ENCODE peak calls at places on chromosomes 3 and 15, in eight cellular contexts. X is foreskin keratinocyte; Y is activated CD8-positive, alpha-beta memory T cell treated with anti-CD3 and anti-CD28 coated beads for 24 hours; G is AG08395; B is T1000; U is immature natural killer cell; Z is T follicular helper cell; K is smooth muscle cell of the brain vasculature. E is an unnamed sample.

GRCh38 chr3:105809204-105809893 is 59.5 kb downstream of the CBLB start:
- DNase-seq in X (no peak), Y (no peak), G (no peak), B (no peak), U (no peak), Z (no peak), K (no peak), E (no peak)

GRCh38 chr3:122767690-122768372 is 25.8 kb downstream of the HSPBAP1 start:
- DNase-seq in X (no peak), Y (no peak), G (no peak), B (no peak), U (no peak), Z (no peak), K (no peak), E (no peak)

GRCh38 chr3:17643691-17644090 is 98.7 kb downstream of the TBC1D5 start:
- DNase-seq in X (no peak), Y (no peak), G (peak; percentile 41), B (no peak), U (no peak), Z (no peak), K (no peak), E (no peak)

GRCh38 chr3:136792931-136793330 is 26.0 kb upstream of the SLC35G2 start:
- DNase-seq in X (no peak), Y (no peak), G (no peak), B (no peak), U (no peak), Z (no peak), K (no peak), E (no peak)

GRCh38 chr3:77296527-77296926 is 256.6 kb downstream of the ROBO2 start:
- DNase-seq in X (peak; percentile 33), Y (no peak), G (no peak), B (no peak), U (no peak), Z (no peak), K (no peak), E (no peak)

GRCh38 chr3:23712656-23713559 is 92.8 kb upstream of the UBE2E1 start:
- DNase-seq in X (peak; percentile 16), Y (no peak), G (peak; percentile 78), B (peak; percentile 67), U (no peak), Z (no peak), K (peak; percentile 58), E (peak; percentile 82)

GRCh38 chr3:152942366-152942765 is 107.4 kb downstream of the P2RY1 start:
- DNase-seq in X (peak; percentile 81), Y (no peak), G (no peak), B (no peak), U (no peak), Z (no peak), K (no peak), E (no peak)

GRCh38 chr3:184693011-184693975 is 18.6 kb downstream of the MAGEF1 start:
- DNase-seq in X (peak; percentile 51), Y (no peak), G (no peak), B (no peak), U (no peak), Z (no peak), K (no peak), E (peak; percentile 77)

GRCh38 chr15:66068801-66069200 is 184.7 kb downstream of the MEGF11 start:
- DNase-seq in X (no peak), Y (no peak), G (no peak), B (no peak), U (no peak), Z (no peak), K (no peak), E (no peak)

GRCh38 chr15:66036859-66037258 is 167.6 kb downstream of the RAB11A start:
- DNase-seq in X (no peak), Y (no peak), G (no peak), B (no peak), U (no peak), Z (no peak), K (no peak), E (peak; percentile 18)

GRCh38 chr15:35751421-35752133 is 205.6 kb upstream of the DPH6 start:
- DNase-seq in X (peak; percentile 57), Y (peak; percentile 60), G (peak; percentile 65), B (peak; percentile 26), U (no peak), Z (peak; percentile 2), K (peak; percentile 62), E (peak; percentile 94)

GRCh38 chr3:192834428-192834827 is 83.2 kb downstream of the MB21D2 start:
- DNase-seq in X (no peak), Y (no peak), G (no peak), B (no peak), U (no peak), Z (no peak), K (no peak), E (no peak)

GRCh38 chr3:136783708-136784191 is 31.6 kb upstream of the STAG1 start:
- DNase-seq in X (no peak), Y (no peak), G (no peak), B (no peak), U (no peak), Z (no peak), K (peak; percentile 26), E (no peak)

GRCh38 chr15:78947506-78947905 is 2.7 kb upstream of the CTSH start:
- DNase-seq in X (no peak), Y (no peak), G (no peak), B (no peak), U (no peak), Z (no peak), K (no peak), E (no peak)

GRCh38 chr3:99250821-99251355 is 349.4 kb upstream of the DCBLD2 start:
- DNase-seq in X (no peak), Y (no peak), G (no peak), B (no peak), U (no peak), Z (no peak), K (no peak), E (no peak)

GRCh38 chr15:81642451-81642990 is 268.5 kb upstream of the TMC3 start:
- DNase-seq in X (no peak), Y (no peak), G (no peak), B (no peak), U (no peak), Z (no peak), K (no peak), E (no peak)

E was measured in SK-N-DZ.